ENCODE peak calls at places on chromosomes 3 and 15, in seven cellular contexts. C, B, Y, V, X, A and H are unnamed samples.
A peak's percentile ranks its signal among the peaks of the same experiment; 100 is the strongest.

GRCh38 chr15:39199076-39199475 is 381.8 kb upstream of the THBS1 start:
- DNase-seq in C (no peak), B (no peak), Y (no peak), V (no peak), X (no peak), A (no peak), H (no peak)

GRCh38 chr3:194840661-194841514 is 155.2 kb downstream of the FAM43A start:
- DNase-seq in C (peak; percentile 16), B (no peak), Y (no peak), V (no peak), X (no peak), A (peak; percentile 54), H (peak; percentile 30)

GRCh38 chr3:124927454-124928079 is 7.0 kb downstream of the MUC13 start:
- DNase-seq in C (no peak), B (no peak), Y (no peak), V (no peak), X (no peak), A (no peak), H (no peak)

GRCh38 chr15:20340331-20340811 is 201.2 kb downstream of the GOLGA6L6 start:
- DNase-seq in C (peak; percentile 39), B (no peak), Y (no peak), V (no peak), X (peak; percentile 75), A (no peak), H (peak; percentile 29)

GRCh38 chr15:74322558-74323180 is 44.8 kb downstream of the CYP11A1 start:
- DNase-seq in C (peak; percentile 60), B (peak; percentile 41), Y (no peak), V (no peak), X (peak; percentile 83), A (peak; percentile 49), H (peak; percentile 74)

GRCh38 chr3:159996959-159997358 is 8.3 kb downstream of the IL12A start:
- DNase-seq in C (no peak), B (no peak), Y (no peak), V (no peak), X (no peak), A (peak; percentile 76), H (no peak)

GRCh38 chr3:37652405-37652804 is 209.3 kb upstream of the CTDSPL start:
- DNase-seq in C (no peak), B (no peak), Y (no peak), V (no peak), X (no peak), A (no peak), H (no peak)

GRCh38 chr3:114450008-114450596 is 156.3 kb downstream of the TIGIT start:
- DNase-seq in C (no peak), B (no peak), Y (no peak), V (no peak), X (no peak), A (no peak), H (no peak)

GRCh38 chr3:184801241-184801640 is 10.7 kb upstream of the VPS8 start:
- DNase-seq in C (no peak), B (no peak), Y (no peak), V (no peak), X (no peak), A (no peak), H (no peak)

GRCh38 chr15:29692527-29692926 is 129.7 kb downstream of the TJP1 start:
- DNase-seq in C (no peak), B (no peak), Y (no peak), V (no peak), X (no peak), A (no peak), H (no peak)

GRCh38 chr3:71444028-71444860 is 139.3 kb downstream of the FOXP1 start:
- DNase-seq in C (peak; percentile 93), B (no peak), Y (no peak), V (no peak), X (peak; percentile 83), A (peak; percentile 64), H (no peak)

GRCh38 chr15:29114277-29115092 is 155.1 kb downstream of the NSMCE3 start:
- DNase-seq in C (no peak), B (no peak), Y (no peak), V (no peak), X (no peak), A (no peak), H (no peak)

GRCh38 chr15:52789008-52789600 is 1.0 kb downstream of the ONECUT1 start:
- DNase-seq in C (no peak), B (no peak), Y (no peak), V (no peak), X (no peak), A (no peak), H (no peak)

GRCh38 chr3:79364784-79365183 is 403.0 kb downstream of the ROBO1 start:
- DNase-seq in C (no peak), B (no peak), Y (no peak), V (no peak), X (no peak), A (no peak), H (no peak)

GRCh38 chr3:32175607-32176197 is 62.8 kb upstream of the CMTM8 start:
- DNase-seq in C (peak; percentile 63), B (peak; percentile 19), Y (peak; percentile 44), V (peak; percentile 28), X (no peak), A (peak; percentile 59), H (peak; percentile 69)

GRCh38 chr3:185511711-185512110 is 12.9 kb upstream of the TMEM41A start:
- DNase-seq in C (no peak), B (no peak), Y (no peak), V (no peak), X (no peak), A (peak; percentile 75), H (no peak)

GRCh38 chr3:53320697-53321096 is 26.6 kb downstream of the DCP1A start:
- DNase-seq in C (peak; percentile 63), B (no peak), Y (peak; percentile 3), V (no peak), X (no peak), A (no peak), H (no peak)

GRCh38 chr3:123716421-123716820 is 131.6 kb upstream of the HACD2 start:
- DNase-seq in C (no peak), B (no peak), Y (no peak), V (no peak), X (no peak), A (no peak), H (no peak)

GRCh38 chr15:96869122-96869521 is 538.6 kb downstream of the NR2F2 start:
- DNase-seq in C (peak; percentile 21), B (no peak), Y (no peak), V (no peak), X (no peak), A (no peak), H (no peak)

GRCh38 chr15:70121656-70122297 is 24.1 kb upstream of the TLE3 start:
- DNase-seq in C (peak; percentile 97), B (no peak), Y (peak; percentile 80), V (no peak), X (no peak), A (no peak), H (no peak)

GRCh38 chr3:86934851-86935250 is 56.1 kb downstream of the VGLL3 start:
- DNase-seq in C (peak; percentile 57), B (no peak), Y (no peak), V (no peak), X (no peak), A (no peak), H (no peak)

GRCh38 chr15:97995192-97995591 is 34.7 kb downstream of the ARRDC4 start:
- DNase-seq in C (no peak), B (no peak), Y (no peak), V (no peak), X (no peak), A (peak; percentile 86), H (no peak)

GRCh38 chr15:101051291-101052030 is 132.3 kb downstream of the LRRK1 start:
- DNase-seq in C (no peak), B (no peak), Y (no peak), V (no peak), X (peak; percentile 38), A (no peak), H (no peak)

GRCh38 chr3:20343790-20344189 is 157.8 kb upstream of the SGO1 start:
- DNase-seq in C (no peak), B (no peak), Y (no peak), V (no peak), X (no peak), A (no peak), H (no peak)

GRCh38 chr3:43273429-43273828 is 12.9 kb upstream of the SNRK start:
- DNase-seq in C (no peak), B (no peak), Y (no peak), V (no peak), X (no peak), A (no peak), H (no peak)

GRCh38 chr3:142910280-142910679 is 21.4 kb upstream of the PCOLCE2 start:
- DNase-seq in C (no peak), B (no peak), Y (no peak), V (no peak), X (no peak), A (no peak), H (no peak)

GRCh38 chr3:5012398-5012797 is 33.2 kb downstream of the BHLHE40 start:
- DNase-seq in C (no peak), B (no peak), Y (no peak), V (no peak), X (no peak), A (no peak), H (no peak)

GRCh38 chr3:152235709-152236298 is 32.9 kb upstream of the MBNL1 start:
- DNase-seq in C (peak; percentile 70), B (no peak), Y (no peak), V (no peak), X (no peak), A (no peak), H (no peak)

GRCh38 chr15:65906396-65906795 is 37.1 kb downstream of the RAB11A start:
- DNase-seq in C (no peak), B (no peak), Y (no peak), V (no peak), X (no peak), A (peak; percentile 76), H (peak; percentile 73)

GRCh38 chr15:84681822-84682221 is 23.8 kb upstream of the NMB start:
- DNase-seq in C (peak; percentile 98), B (no peak), Y (no peak), V (no peak), X (no peak), A (no peak), H (no peak)

GRCh38 chr15:75661041-75661778 is 13.5 kb downstream of the SNX33 start:
- DNase-seq in C (peak; percentile 96), B (no peak), Y (peak; percentile 86), V (no peak), X (no peak), A (peak; percentile 46), H (peak; percentile 91)

GRCh38 chr3:138642226-138642926 is 33.8 kb downstream of the FAIM start:
- DNase-seq in C (no peak), B (no peak), Y (no peak), V (no peak), X (no peak), A (no peak), H (no peak)

GRCh38 chr15:42156266-42156922 is at the start of gene PLA2G4F:
- DNase-seq in C (no peak), B (no peak), Y (no peak), V (no peak), X (no peak), A (peak; percentile 89), H (peak; percentile 89)

GRCh38 chr3:44729384-44729910 is at the start of gene ZNF501:
- DNase-seq in C (peak; percentile 94), B (peak; percentile 84), Y (peak; percentile 74), V (peak; percentile 91), X (peak; percentile 92), A (peak; percentile 95), H (peak; percentile 82)

GRCh38 chr3:159664653-159665052 is 324.0 kb upstream of the IL12A start:
- DNase-seq in C (no peak), B (no peak), Y (no peak), V (no peak), X (no peak), A (no peak), H (no peak)